ENCODE peak calls at places on chromosomes 16 and 17, in four cellular contexts. Q, H, W and U are unnamed samples.

GRCh38 chr17:70378005-70378404 is 208.7 kb downstream of the KCNJ2 start:
- DNase-seq in Q (no peak), H (no peak), W (no peak), U (no peak)

GRCh38 chr17:36884495-36885160 is 52.6 kb upstream of the LHX1 start:
- DNase-seq in Q (no peak), H (no peak), W (no peak), U (no peak)

GRCh38 chr17:74865504-74866197 is 6.0 kb upstream of the GRIN2C start:
- DNase-seq in Q (no peak), H (no peak), W (no peak), U (peak)

GRCh38 chr16:75445298-75445697 is 12.0 kb upstream of the CFDP1 start:
- DNase-seq in Q (no peak), H (no peak), W (no peak), U (no peak)

GRCh38 chr16:83953796-83954576 is 946 bp downstream of the OSGIN1 start:
- DNase-seq in Q (peak), H (no peak), W (peak), U (peak)

GRCh38 chr16:81096715-81097208 is 567 bp upstream of the GCSH start:
- DNase-seq in Q (no peak), H (no peak), W (no peak), U (no peak)

GRCh38 chr17:55770220-55770870 is 19.5 kb downstream of the PCTP start:
- DNase-seq in Q (peak), H (no peak), W (peak), U (peak)

GRCh38 chr17:57627591-57627990 is 117.5 kb downstream of the CCDC182 start:
- DNase-seq in Q (no peak), H (no peak), W (no peak), U (no peak)

GRCh38 chr17:35793257-35793656 is 2.2 kb downstream of the MMP28 start:
- DNase-seq in Q (no peak), H (no peak), W (no peak), U (no peak)

GRCh38 chr17:72123964-72124791 is 3.4 kb downstream of the SOX9 start:
- DNase-seq in Q (no peak), H (no peak), W (no peak), U (no peak)

GRCh38 chr17:40901981-40902862 is 17.2 kb upstream of the KRT20 start:
- DNase-seq in Q (peak), H (no peak), W (peak), U (no peak)

GRCh38 chr17:4165301-4166010 is 22.5 kb downstream of the CYB5D2 start:
- DNase-seq in Q (peak), H (no peak), W (no peak), U (no peak)

GRCh38 chr17:79738643-79739042 is 7.9 kb downstream of the ENPP7 start:
- DNase-seq in Q (no peak), H (no peak), W (no peak), U (no peak)
- H3K4me3 ChIP-seq in Q (no peak), H (no peak), W (no peak), U (no peak)

GRCh38 chr17:80544655-80545498 is at the start of gene RPTOR:
- DNase-seq in Q (peak), H (peak), W (peak), U (peak)
- H3K4me3 ChIP-seq in Q (peak), H (peak), W (peak), U (peak)

GRCh38 chr17:8138672-8139371 is 13.4 kb downstream of the PER1 start:
- DNase-seq in Q (peak), H (peak), W (peak), U (peak)
- H3K4me3 ChIP-seq in Q (peak), H (peak), W (peak), U (peak)

DNA sequence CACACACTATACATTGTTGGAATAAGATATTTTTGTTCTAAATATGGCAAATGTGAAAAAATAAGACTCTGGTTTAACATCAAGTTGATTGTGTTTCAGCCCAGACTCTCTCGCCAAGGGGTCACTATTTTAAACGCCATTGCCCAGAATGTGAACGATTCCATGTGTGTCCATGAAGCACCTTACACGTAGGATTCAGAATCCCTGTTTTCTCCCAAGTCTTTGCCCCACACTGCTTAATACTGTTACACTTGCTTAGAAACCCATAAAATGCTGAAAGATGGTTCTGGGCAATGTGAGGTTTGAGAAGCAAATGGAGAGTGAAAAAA is 7.7 kb downstream of the HS3ST3B1 start:
- DNase-seq in Q (no peak), H (no peak), W (no peak), U (no peak)
- H3K4me3 ChIP-seq in Q (peak), H (peak), W (no peak), U (no peak)